ENCODE peak calls at places on chromosomes 12 and 14, in four cellular contexts. K, V, W and C are unnamed samples.

GRCh38 chr12:46920503-46920902 is 94.7 kb upstream of the SLC38A4 start:
- DNase-seq in K (no peak), V (no peak), W (no peak), C (no peak)

GRCh38 chr12:10873374-10873773 is 10.7 kb downstream of the PRH1 start:
- DNase-seq in K (no peak), V (no peak), W (no peak), C (no peak)

GRCh38 chr14:103104654-103105511 is 10.4 kb downstream of the EXOC3L4 start:
- DNase-seq in K (peak), V (no peak), W (no peak), C (peak)

GRCh38 chr14:88129306-88130056 is 124.5 kb downstream of the GPR65 start:
- DNase-seq in K (no peak), V (no peak), W (no peak), C (no peak)

GRCh38 chr12:47987411-47988072 is 16.7 kb downstream of the COL2A1 start:
- DNase-seq in K (no peak), V (no peak), W (no peak), C (no peak)

GRCh38 chr12:21801522-21802288 is 27.2 kb upstream of the KCNJ8 start:
- DNase-seq in K (no peak), V (no peak), W (no peak), C (no peak)

GRCh38 chr12:113366827-113367226 is 8.4 kb downstream of the PLBD2 start:
- DNase-seq in K (no peak), V (no peak), W (no peak), C (no peak)

GRCh38 chr12:125228519-125229260 is 163.5 kb downstream of the AACS start:
- DNase-seq in K (peak), V (no peak), W (no peak), C (no peak)

GRCh38 chr14:103302966-103303365 is 31.1 kb upstream of the EIF5 start:
- DNase-seq in K (no peak), V (no peak), W (no peak), C (no peak)

GRCh38 chr14:99556134-99556791 is 47.7 kb downstream of the CCDC85C start:
- DNase-seq in K (no peak), V (no peak), W (peak), C (no peak)

GRCh38 chr12:29428630-29429029 is 47.7 kb upstream of the ERGIC2 start:
- DNase-seq in K (no peak), V (peak), W (no peak), C (no peak)

GRCh38 chr12:6631549-6631961 is 4.2 kb downstream of the LPAR5 start:
- DNase-seq in K (no peak), V (no peak), W (no peak), C (no peak)

GRCh38 chr14:73143003-73143402 is 6.7 kb downstream of the PSEN1 start:
- DNase-seq in K (no peak), V (no peak), W (no peak), C (no peak)

GRCh38 chr12:5269846-5270245 is 162.1 kb upstream of the NTF3 start:
- DNase-seq in K (no peak), V (no peak), W (no peak), C (no peak)

GRCh38 chr12:132824053-132824452 is 4.6 kb downstream of the GOLGA3 start:
- DNase-seq in K (no peak), V (no peak), W (no peak), C (no peak)

GRCh38 chr14:62189698-62190097 is 427.5 kb downstream of the SNAPC1 start:
- DNase-seq in K (no peak), V (no peak), W (no peak), C (no peak)

GRCh38 chr14:75654127-75654732 is 6.4 kb downstream of the ERG28 start:
- DNase-seq in K (peak), V (peak), W (peak), C (peak)

GRCh38 chr14:91324606-91324950 is 80.1 kb upstream of the GPR68 start:
- DNase-seq in K (no peak), V (no peak), W (no peak), C (no peak)
- H3K4me2 ChIP-seq in K (no peak), V (peak), W (no peak), C (no peak)

GRCh38 chr12:121061831-121062230 is 22.8 kb upstream of the OASL start:
- DNase-seq in K (no peak), V (no peak), W (peak), C (peak)
- TF ChIP-seq NFIC in K (no peak), V (no peak), W (no peak), C (no peak)

DNA sequence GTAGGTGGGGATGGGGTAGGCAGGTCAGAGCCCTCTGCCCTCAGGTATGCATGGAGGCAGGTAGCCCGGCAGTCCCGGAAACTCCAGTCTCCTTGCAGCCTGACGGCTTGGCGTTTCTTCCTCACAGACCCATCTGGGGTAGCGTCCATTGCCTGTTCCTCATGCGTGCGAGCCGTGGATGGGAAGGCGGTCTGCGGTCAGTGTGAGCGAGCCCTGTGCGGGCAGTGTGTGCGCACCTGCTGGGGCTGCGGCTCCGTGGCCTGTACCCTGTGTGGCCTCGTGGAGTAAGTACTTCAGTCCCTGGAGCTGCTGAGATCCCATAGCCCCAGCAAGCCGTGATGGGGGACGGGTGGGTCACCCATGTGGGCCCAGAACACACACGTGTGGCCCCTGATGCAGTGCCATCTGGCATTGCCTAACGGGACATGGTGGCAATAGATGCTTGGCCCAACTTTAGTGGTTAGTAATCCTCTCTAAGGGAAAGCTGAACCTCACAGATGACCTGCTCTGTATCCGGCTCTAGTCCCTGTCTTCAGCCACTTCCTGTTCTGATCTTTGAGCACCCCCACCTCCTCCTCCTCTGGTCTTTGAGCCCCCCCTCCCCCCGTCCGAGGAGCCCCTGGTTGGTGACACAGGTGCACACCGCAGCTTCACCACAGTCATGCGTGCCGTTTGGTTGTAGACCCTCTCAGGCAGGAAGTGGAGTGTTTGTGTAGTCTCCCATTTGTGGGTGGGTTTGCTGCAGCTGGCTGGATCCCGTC is 3.7 kb downstream of the SIVA1 start:
- DNase-seq in K (no peak), V (no peak), W (no peak), C (no peak)
- H3K4me2 ChIP-seq in K (no peak), V (peak), W (no peak), C (no peak)

GRCh38 chr12:89573081-89573810 is 47.4 kb upstream of the POC1B start:
- DNase-seq in K (no peak), V (no peak), W (no peak), C (no peak)
- TF ChIP-seq NFIC in K (no peak), V (no peak), W (no peak), C (no peak)

GRCh38 chr12:66900616-66901015 is 221.7 kb upstream of the GRIP1 start:
- DNase-seq in K (no peak), V (no peak), W (no peak), C (no peak)
- H3K4me2 ChIP-seq in K (no peak), V (no peak), W (no peak), C (no peak)

GRCh38 chr12:116217045-116217444 is 60.4 kb downstream of the MED13L start:
- DNase-seq in K (no peak), V (no peak), W (no peak), C (no peak)

GRCh38 chr12:116220756-116221155 is 56.7 kb downstream of the MED13L start:
- DNase-seq in K (no peak), V (no peak), W (no peak), C (no peak)

DNA sequence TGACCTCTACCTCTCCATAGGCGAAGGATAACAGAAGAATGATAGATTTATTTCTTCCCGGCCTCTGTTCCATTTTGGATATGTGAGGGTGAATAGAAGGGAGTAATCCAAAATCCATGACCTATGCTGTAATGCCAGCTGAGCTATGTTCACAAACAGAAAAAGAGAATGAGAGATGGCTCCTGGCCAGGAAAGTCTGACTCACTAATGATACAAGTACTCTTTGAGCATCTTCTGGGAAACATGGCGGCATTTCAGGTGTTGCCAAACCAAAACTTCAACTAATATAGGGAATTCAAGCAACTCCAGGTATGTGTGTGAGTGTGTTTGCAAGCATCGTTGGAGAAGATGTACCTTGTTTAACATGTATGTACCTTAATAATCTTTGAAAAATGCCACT is 55.1 kb downstream of the MED13L start:
- DNase-seq in K (no peak), V (no peak), W (peak), C (no peak)
- TF ChIP-seq NFIC in K (peak), V (no peak), W (no peak), C (peak)

GRCh38 chr12:23221066-23221465 is 596.1 kb downstream of the ETNK1 start:
- DNase-seq in K (peak), V (no peak), W (no peak), C (peak)

GRCh38 chr12:23221926-23222325 is 597.0 kb downstream of the ETNK1 start:
- DNase-seq in K (no peak), V (no peak), W (no peak), C (no peak)

GRCh38 chr12:23217716-23218115 is 592.7 kb downstream of the ETNK1 start:
- DNase-seq in K (no peak), V (no peak), W (no peak), C (no peak)

GRCh38 chr12:23217158-23217557 is 592.2 kb downstream of the ETNK1 start:
- DNase-seq in K (no peak), V (no peak), W (no peak), C (no peak)

DNA sequence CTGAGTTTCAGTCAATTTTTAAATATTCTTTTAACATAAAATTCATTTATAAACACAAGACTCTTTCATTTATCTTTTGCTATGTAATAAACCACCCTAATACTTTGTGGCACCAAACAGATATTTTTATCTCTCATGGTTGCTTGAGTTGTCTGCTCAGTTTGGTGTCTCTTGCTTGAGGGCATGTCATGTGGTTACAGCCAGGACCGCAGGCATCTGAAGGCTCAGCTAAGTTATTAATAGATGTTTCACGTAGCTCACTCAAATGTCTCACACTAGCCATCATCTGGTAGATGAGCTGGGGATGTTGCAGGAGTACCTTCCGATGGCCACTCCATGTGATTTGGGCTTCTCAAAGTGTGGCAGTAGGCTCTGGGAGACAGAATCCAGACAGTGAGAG is 597.8 kb downstream of the ETNK1 start:
- DNase-seq in K (no peak), V (no peak), W (no peak), C (no peak)
- H3K4me2 ChIP-seq in K (no peak), V (no peak), W (no peak), C (no peak)